ENCODE peak calls at places on chromosomes 12 and 14, in five cellular contexts. One of them, this sample, is unnamed.

GRCh38 chr14:61211476-61212262 is 69.5 kb downstream of the TMEM30B start:
- DNase-seq in HCT116: no peak
- DNase-seq in IMR-90: no peak
- DNase-seq in mammary epithelial cell: no peak
- DNase-seq in neural progenitor cell: no peak
- DNase-seq in this sample: no peak

GRCh38 chr14:63893701-63894458 is 41.1 kb downstream of the SYNE2 start:
- DNase-seq in HCT116: no peak
- DNase-seq in IMR-90: peak
- DNase-seq in mammary epithelial cell: peak
- DNase-seq in neural progenitor cell: peak
- DNase-seq in this sample: no peak

GRCh38 chr12:121282072-121282742 is 14.3 kb downstream of the CAMKK2 start:
- DNase-seq in HCT116: no peak
- DNase-seq in IMR-90: no peak
- DNase-seq in mammary epithelial cell: no peak
- DNase-seq in neural progenitor cell: no peak
- DNase-seq in this sample: no peak

GRCh38 chr12:93266-94005 is 26.9 kb downstream of the IQSEC3 start:
- DNase-seq in HCT116: no peak
- DNase-seq in IMR-90: no peak
- DNase-seq in mammary epithelial cell: no peak
- DNase-seq in neural progenitor cell: no peak
- DNase-seq in this sample: no peak

GRCh38 chr14:52089208-52089607 is 20.3 kb upstream of the NID2 start:
- DNase-seq in HCT116: no peak
- DNase-seq in IMR-90: no peak
- DNase-seq in mammary epithelial cell: no peak
- DNase-seq in neural progenitor cell: no peak
- DNase-seq in this sample: no peak

GRCh38 chr12:68342966-68343365 is 10.8 kb upstream of the MDM1 start:
- DNase-seq in HCT116: no peak
- DNase-seq in IMR-90: no peak
- DNase-seq in mammary epithelial cell: no peak
- DNase-seq in neural progenitor cell: no peak
- DNase-seq in this sample: no peak

GRCh38 chr12:10940389-10940788 is 1.3 kb upstream of the TAS2R14 start:
- DNase-seq in HCT116: no peak
- DNase-seq in IMR-90: peak
- DNase-seq in mammary epithelial cell: peak
- DNase-seq in neural progenitor cell: no peak
- DNase-seq in this sample: peak

GRCh38 chr12:4031703-4032291 is 158.6 kb upstream of the PARP11 start:
- DNase-seq in HCT116: no peak
- DNase-seq in IMR-90: peak
- DNase-seq in mammary epithelial cell: peak
- DNase-seq in neural progenitor cell: no peak
- DNase-seq in this sample: peak

GRCh38 chr14:97281741-97282140 is 484.6 kb downstream of the VRK1 start:
- DNase-seq in HCT116: no peak
- DNase-seq in IMR-90: no peak
- DNase-seq in mammary epithelial cell: no peak
- DNase-seq in neural progenitor cell: no peak
- DNase-seq in this sample: no peak

GRCh38 chr14:68981539-68981976 is 2.5 kb upstream of the ACTN1 start:
- DNase-seq in HCT116: no peak
- DNase-seq in IMR-90: peak
- DNase-seq in mammary epithelial cell: no peak
- DNase-seq in neural progenitor cell: no peak
- DNase-seq in this sample: no peak
- H3K9ac ChIP-seq in HCT116: no peak
- H3K9ac ChIP-seq in IMR-90: peak
- H3K9ac ChIP-seq in mammary epithelial cell: no peak
- H3K9ac ChIP-seq in neural progenitor cell: no peak
- H3K9ac ChIP-seq in this sample: no peak

DNA sequence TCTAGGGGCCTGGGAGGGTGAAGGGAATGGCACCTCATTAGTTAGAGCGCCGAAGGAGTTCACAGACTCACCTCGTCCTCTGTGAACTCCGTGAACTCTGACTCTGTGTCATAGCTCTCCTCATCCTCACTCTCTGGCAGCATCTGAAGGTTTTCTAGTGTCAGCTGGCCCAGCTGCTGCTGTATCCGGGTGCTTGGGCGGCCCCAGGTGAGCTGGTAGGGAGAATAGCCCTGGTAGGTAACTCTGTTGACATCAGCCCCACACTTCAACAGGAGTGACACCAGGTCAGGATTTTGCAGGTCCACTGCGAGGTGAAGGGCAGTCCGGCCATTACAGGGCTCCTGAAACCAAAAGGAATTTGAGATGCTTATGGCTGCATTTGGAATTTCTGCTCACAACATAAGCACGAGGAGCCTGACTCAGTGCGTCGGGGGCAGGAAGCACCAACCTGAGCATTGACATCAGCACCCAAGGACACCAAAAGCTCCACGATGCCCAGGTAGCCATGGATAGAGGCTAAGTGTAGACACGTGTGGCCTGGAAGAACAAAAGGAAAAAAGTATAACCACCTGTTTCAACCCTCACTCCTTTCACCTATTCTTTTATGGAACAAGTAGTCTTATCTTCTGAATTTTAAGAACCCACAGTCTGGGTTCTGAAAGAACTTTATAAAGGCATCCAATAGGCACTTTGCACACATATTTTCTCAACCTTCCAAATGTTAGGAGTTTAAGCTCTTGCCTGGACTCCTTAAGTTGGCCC is 2.0 kb downstream of the NFKBIA start:
- DNase-seq in HCT116: no peak
- DNase-seq in IMR-90: peak
- DNase-seq in mammary epithelial cell: peak
- DNase-seq in neural progenitor cell: no peak
- DNase-seq in this sample: no peak
- H3K9ac ChIP-seq in HCT116: peak
- H3K9ac ChIP-seq in IMR-90: peak
- H3K9ac ChIP-seq in mammary epithelial cell: peak
- H3K9ac ChIP-seq in neural progenitor cell: no peak
- H3K9ac ChIP-seq in this sample: peak

GRCh38 chr12:118064608-118065007 is 3.6 kb upstream of the WSB2 start:
- DNase-seq in HCT116: no peak
- DNase-seq in IMR-90: no peak
- DNase-seq in mammary epithelial cell: no peak
- DNase-seq in neural progenitor cell: peak
- DNase-seq in this sample: no peak
- H3K9ac ChIP-seq in HCT116: no peak
- H3K9ac ChIP-seq in IMR-90: no peak
- H3K9ac ChIP-seq in mammary epithelial cell: no peak
- H3K9ac ChIP-seq in neural progenitor cell: no peak
- H3K9ac ChIP-seq in this sample: no peak

DNA sequence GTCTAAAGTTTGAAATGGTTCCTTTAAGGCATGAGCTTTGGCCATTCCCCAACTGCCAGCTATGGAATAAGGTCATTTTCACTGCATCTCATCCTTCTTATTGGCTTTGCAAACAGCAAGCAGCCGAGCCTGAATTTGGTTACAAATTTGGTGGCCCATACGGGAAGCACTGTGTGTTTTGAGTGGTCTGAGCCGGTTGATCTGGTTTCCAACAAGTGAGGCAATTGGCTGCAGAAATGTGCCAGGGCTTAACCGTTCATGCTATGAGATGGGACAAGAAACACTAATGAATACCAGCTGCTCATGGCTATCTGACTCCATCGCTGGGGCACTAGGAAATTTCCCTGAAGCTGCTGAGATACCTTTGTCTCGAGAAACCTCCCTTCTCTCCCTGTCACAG is 9.3 kb downstream of the EDDM3A start:
- DNase-seq in HCT116: no peak
- DNase-seq in IMR-90: no peak
- DNase-seq in mammary epithelial cell: no peak
- DNase-seq in neural progenitor cell: no peak
- DNase-seq in this sample: no peak
- H3K9ac ChIP-seq in HCT116: no peak
- H3K9ac ChIP-seq in IMR-90: no peak
- H3K9ac ChIP-seq in mammary epithelial cell: no peak
- H3K9ac ChIP-seq in neural progenitor cell: no peak
- H3K9ac ChIP-seq in this sample: no peak

DNA sequence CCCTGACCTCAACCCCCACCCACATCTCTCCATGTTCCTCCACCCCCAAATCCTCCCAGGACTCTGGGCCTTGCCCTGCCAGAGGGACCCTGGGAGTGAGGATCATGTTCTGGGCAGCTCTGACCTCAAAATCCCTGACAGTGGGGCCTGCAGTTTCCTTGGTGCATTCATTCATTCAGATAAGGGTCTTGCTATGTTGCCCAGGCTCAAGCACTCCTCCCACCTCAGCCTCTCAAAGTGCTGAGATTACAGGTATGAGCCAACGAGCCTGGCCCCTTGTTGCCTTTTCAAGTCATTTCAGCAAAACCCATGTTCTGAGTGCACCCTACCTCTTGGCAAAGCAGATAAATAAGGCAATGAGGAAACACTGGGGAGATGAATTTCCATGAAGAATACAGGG is 29.6 kb downstream of the ARL6IP4 start:
- DNase-seq in HCT116: no peak
- DNase-seq in IMR-90: no peak
- DNase-seq in mammary epithelial cell: no peak
- DNase-seq in neural progenitor cell: no peak
- DNase-seq in this sample: no peak
- H3K9ac ChIP-seq in HCT116: no peak
- H3K9ac ChIP-seq in IMR-90: no peak
- H3K9ac ChIP-seq in mammary epithelial cell: no peak
- H3K9ac ChIP-seq in neural progenitor cell: no peak
- H3K9ac ChIP-seq in this sample: no peak

GRCh38 chr12:13099910-13100609 is 3.4 kb downstream of the GSG1 start:
- DNase-seq in HCT116: no peak
- DNase-seq in IMR-90: no peak
- DNase-seq in mammary epithelial cell: peak
- DNase-seq in neural progenitor cell: no peak
- DNase-seq in this sample: peak
- H3K9ac ChIP-seq in HCT116: peak
- H3K9ac ChIP-seq in IMR-90: peak
- H3K9ac ChIP-seq in mammary epithelial cell: peak
- H3K9ac ChIP-seq in neural progenitor cell: no peak
- H3K9ac ChIP-seq in this sample: peak

GRCh38 chr12:104258476-104259067 is 43.0 kb downstream of the TXNRD1 start:
- DNase-seq in HCT116: no peak
- DNase-seq in IMR-90: no peak
- DNase-seq in mammary epithelial cell: no peak
- DNase-seq in neural progenitor cell: no peak
- DNase-seq in this sample: no peak
- H3K9ac ChIP-seq in HCT116: no peak
- H3K9ac ChIP-seq in IMR-90: no peak
- H3K9ac ChIP-seq in mammary epithelial cell: no peak
- H3K9ac ChIP-seq in neural progenitor cell: no peak
- H3K9ac ChIP-seq in this sample: no peak

DNA sequence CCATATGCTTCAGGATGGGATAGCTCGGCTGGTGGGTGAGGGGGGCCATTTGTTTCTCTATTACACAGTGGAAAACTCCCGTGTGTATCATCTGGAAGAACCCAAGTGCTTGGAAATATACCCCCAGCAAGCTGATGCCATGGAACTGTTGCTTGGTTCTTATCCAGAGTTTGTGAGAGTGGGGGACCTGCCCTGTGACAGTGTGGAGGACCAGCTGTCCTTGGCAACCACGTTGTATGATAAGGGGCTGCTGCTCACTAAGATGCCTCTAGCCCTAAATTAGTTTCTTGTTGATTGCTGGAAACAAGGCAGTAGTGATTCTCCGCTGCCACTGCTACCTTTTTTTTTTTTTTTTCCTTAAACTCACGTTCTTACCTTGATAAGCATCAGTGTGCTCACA is 1.9 kb downstream of the RIOX1 start:
- DNase-seq in HCT116: no peak
- DNase-seq in IMR-90: no peak
- DNase-seq in mammary epithelial cell: no peak
- DNase-seq in neural progenitor cell: no peak
- DNase-seq in this sample: no peak
- H3K9ac ChIP-seq in HCT116: no peak
- H3K9ac ChIP-seq in IMR-90: no peak
- H3K9ac ChIP-seq in mammary epithelial cell: no peak
- H3K9ac ChIP-seq in neural progenitor cell: no peak
- H3K9ac ChIP-seq in this sample: no peak

This sample was measured in keratinocyte.